ENCODE peak calls at places on chromosomes 4 and X, in nine cellular contexts. P, W, C, D, X, J, N, T and A are unnamed samples.

GRCh38 chrX:140764401-140764919 is 54.9 kb downstream of the LINC00632 start:
- DNase-seq in P (no peak), W (no peak), C (no peak), D (no peak), X (no peak), J (peak; percentile 48), N (peak; percentile 44), T (no peak), A (no peak)

GRCh38 chr4:83996254-83996653 is 460.3 kb downstream of the GPAT3 start:
- DNase-seq in P (no peak), W (no peak), C (no peak), D (no peak), X (no peak), J (no peak), N (no peak), T (no peak), A (no peak)

GRCh38 chrX:25034889-25035288 is 19.1 kb upstream of the ARX start:
- DNase-seq in P (no peak), W (no peak), C (no peak), D (no peak), X (no peak), J (no peak), N (no peak), T (no peak), A (no peak)

GRCh38 chr4:54561940-54562339 is 95.8 kb upstream of the KIT start:
- DNase-seq in P (no peak), W (no peak), C (no peak), D (no peak), X (no peak), J (no peak), N (no peak), T (no peak), A (no peak)

GRCh38 chr4:53520114-53520513 is 71.2 kb downstream of the LNX1 start:
- DNase-seq in P (no peak), W (no peak), C (no peak), D (no peak), X (no peak), J (no peak), N (no peak), T (no peak), A (no peak)

GRCh38 chrX:46953597-46953996 is 41.4 kb downstream of the JADE3 start:
- DNase-seq in P (no peak), W (no peak), C (no peak), D (no peak), X (no peak), J (no peak), N (peak; percentile 20), T (no peak), A (no peak)

GRCh38 chr4:140717313-140717712 is 38.9 kb downstream of the TBC1D9 start:
- DNase-seq in P (no peak), W (no peak), C (no peak), D (no peak), X (no peak), J (no peak), N (no peak), T (no peak), A (no peak)

GRCh38 chr4:95850161-95850560 is 10.3 kb downstream of the PDHA2 start:
- DNase-seq in P (no peak), W (no peak), C (no peak), D (no peak), X (no peak), J (no peak), N (no peak), T (no peak), A (no peak)

GRCh38 chrX:29890646-29891200 is 324.6 kb upstream of the MAGEB2 start:
- DNase-seq in P (no peak), W (no peak), C (no peak), D (no peak), X (no peak), J (no peak), N (peak; percentile 2), T (no peak), A (no peak)

GRCh38 chr4:183349673-183350072 is 27.4 kb upstream of the CLDN24 start:
- DNase-seq in P (no peak), W (no peak), C (no peak), D (no peak), X (no peak), J (no peak), N (peak; percentile 37), T (peak; percentile 86), A (no peak)